ENCODE peak calls at places on chromosome 20, in six cellular contexts. H is SK-N-SH, V is HCT116, L is HepG2, K is spleen, Q is transverse colon. A is an unnamed sample.

GRCh38 chr20:17654649-17655285 is 27.3 kb downstream of the RRBP1 start:
- DNase-seq in H (peak), V (no peak), L (peak), K (peak), Q (peak), A (no peak)

GRCh38 chr20:58075565-58075964 is 152.9 kb downstream of the ANKRD60 start:
- DNase-seq in H (peak), V (no peak), L (no peak), K (peak), Q (no peak), A (no peak)

GRCh38 chr20:43605715-43606114 is 15.0 kb downstream of the IFT52 start:
- DNase-seq in H (no peak), V (no peak), L (no peak), K (no peak), Q (no peak), A (no peak)

GRCh38 chr20:25046736-25047666 is 10.9 kb downstream of the ACSS1 start:
- DNase-seq in H (no peak), V (no peak), L (no peak), K (peak), Q (peak), A (no peak)

GRCh38 chr20:25055711-25056492 is 2.0 kb downstream of the ACSS1 start:
- DNase-seq in H (no peak), V (no peak), L (no peak), K (peak), Q (peak), A (no peak)

GRCh38 chr20:7993703-7994102 is 25.9 kb downstream of the TMX4 start:
- DNase-seq in H (no peak), V (no peak), L (no peak), K (no peak), Q (no peak), A (no peak)

GRCh38 chr20:58131111-58131510 is 97.3 kb downstream of the ANKRD60 start:
- DNase-seq in H (no peak), V (no peak), L (no peak), K (no peak), Q (no peak), A (no peak)

GRCh38 chr20:39067526-39068216 is 105.5 kb downstream of the DHX35 start:
- DNase-seq in H (no peak), V (no peak), L (no peak), K (no peak), Q (no peak), A (no peak)

GRCh38 chr20:63574156-63574828 is at the start of gene HELZ2:
- DNase-seq in H (peak), V (peak), L (peak), K (peak), Q (peak), A (no peak)

GRCh38 chr20:38919683-38920082 is 6.5 kb upstream of the FAM83D start:
- DNase-seq in H (no peak), V (no peak), L (no peak), K (no peak), Q (no peak), A (no peak)

GRCh38 chr20:26163890-26164289 is 467.2 kb upstream of the ZNF337 start:
- DNase-seq in H (no peak), V (no peak), L (no peak), K (no peak), Q (no peak), A (no peak)

GRCh38 chr20:44301285-44301684 is 9.7 kb downstream of the FITM2 start:
- DNase-seq in H (no peak), V (no peak), L (no peak), K (no peak), Q (no peak), A (no peak)

GRCh38 chr20:40323411-40323810 is 365.6 kb downstream of the MAFB start:
- DNase-seq in H (no peak), V (no peak), L (no peak), K (no peak), Q (no peak), A (no peak)

GRCh38 chr20:51457281-51457932 is 85.1 kb downstream of the NFATC2 start:
- DNase-seq in H (peak), V (peak), L (no peak), K (peak), Q (no peak), A (no peak)

GRCh38 chr20:58078741-58079522 is 149.5 kb downstream of the ANKRD60 start:
- DNase-seq in H (no peak), V (no peak), L (no peak), K (no peak), Q (no peak), A (no peak)

GRCh38 chr20:51469046-51469445 is 73.5 kb downstream of the NFATC2 start:
- DNase-seq in H (no peak), V (no peak), L (no peak), K (peak), Q (no peak), A (no peak)

GRCh38 chr20:64047968-64048401 is 1.5 kb downstream of the SOX18 start:
- DNase-seq in H (no peak), V (no peak), L (no peak), K (no peak), Q (no peak), A (no peak)

GRCh38 chr20:19024296-19025035 is 188.0 kb upstream of the SLC24A3 start:
- DNase-seq in H (no peak), V (no peak), L (no peak), K (no peak), Q (no peak), A (no peak)

GRCh38 chr20:32648761-32649615 is 24.8 kb downstream of the C20orf203 start:
- DNase-seq in H (no peak), V (peak), L (no peak), K (no peak), Q (no peak), A (no peak)

GRCh38 chr20:32792316-32792715 is 27.4 kb upstream of the MAPRE1 start:
- DNase-seq in H (no peak), V (no peak), L (peak), K (no peak), Q (no peak), A (no peak)

GRCh38 chr20:44388466-44389023 is 33.0 kb downstream of the HNF4A start:
- DNase-seq in H (peak), V (peak), L (no peak), K (peak), Q (peak), A (peak)

GRCh38 chr20:44287272-44288097 is 23.5 kb downstream of the FITM2 start:
- DNase-seq in H (no peak), V (no peak), L (peak), K (no peak), Q (peak), A (no peak)

GRCh38 chr20:4008026-4008413 is 7.3 kb downstream of the RNF24 start:
- DNase-seq in H (no peak), V (no peak), L (no peak), K (no peak), Q (no peak), A (no peak)

GRCh38 chr20:8756410-8756809 is 312.5 kb upstream of the PLCB4 start:
- DNase-seq in H (no peak), V (peak), L (peak), K (no peak), Q (no peak), A (no peak)

DNA sequence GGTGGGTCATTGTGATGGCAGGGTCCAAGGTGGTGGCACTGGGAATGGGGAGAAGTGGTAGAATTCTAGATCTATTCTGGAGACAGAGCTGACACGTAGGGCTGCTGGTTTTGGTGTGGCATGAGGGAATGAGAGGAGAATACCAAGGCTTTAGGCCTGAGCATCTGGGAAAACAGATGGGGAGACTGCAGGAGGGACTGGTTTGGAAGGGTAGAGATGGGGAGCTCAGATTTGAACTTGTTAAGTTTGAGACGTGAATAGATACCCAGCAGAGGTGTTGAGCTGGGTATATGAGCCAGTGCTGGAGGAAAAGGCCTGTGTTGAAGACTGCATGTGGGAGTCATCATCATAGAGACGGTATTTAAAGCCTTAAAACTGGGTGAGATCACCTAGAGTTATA is 17.5 kb downstream of the TRMT6 start:
- DNase-seq in H (no peak), V (no peak), L (no peak), K (no peak), Q (no peak), A (no peak)
- TF ChIP-seq CTCF in H (no peak), V (no peak), L (no peak), K (no peak), Q (no peak), A (no peak)

GRCh38 chr20:50029697-50030428 is 47.1 kb downstream of the SNAI1 start:
- DNase-seq in H (peak), V (no peak), L (peak), K (no peak), Q (peak), A (no peak)

GRCh38 chr20:50023116-50023802 is 40.5 kb downstream of the SNAI1 start:
- DNase-seq in H (no peak), V (no peak), L (no peak), K (no peak), Q (peak), A (no peak)

GRCh38 chr20:50029083-50029696 is 46.4 kb downstream of the SNAI1 start:
- DNase-seq in H (no peak), V (no peak), L (no peak), K (no peak), Q (no peak), A (no peak)

GRCh38 chr20:50026746-50027575 is 44.2 kb downstream of the SNAI1 start:
- DNase-seq in H (no peak), V (no peak), L (no peak), K (no peak), Q (no peak), A (no peak)

DNA sequence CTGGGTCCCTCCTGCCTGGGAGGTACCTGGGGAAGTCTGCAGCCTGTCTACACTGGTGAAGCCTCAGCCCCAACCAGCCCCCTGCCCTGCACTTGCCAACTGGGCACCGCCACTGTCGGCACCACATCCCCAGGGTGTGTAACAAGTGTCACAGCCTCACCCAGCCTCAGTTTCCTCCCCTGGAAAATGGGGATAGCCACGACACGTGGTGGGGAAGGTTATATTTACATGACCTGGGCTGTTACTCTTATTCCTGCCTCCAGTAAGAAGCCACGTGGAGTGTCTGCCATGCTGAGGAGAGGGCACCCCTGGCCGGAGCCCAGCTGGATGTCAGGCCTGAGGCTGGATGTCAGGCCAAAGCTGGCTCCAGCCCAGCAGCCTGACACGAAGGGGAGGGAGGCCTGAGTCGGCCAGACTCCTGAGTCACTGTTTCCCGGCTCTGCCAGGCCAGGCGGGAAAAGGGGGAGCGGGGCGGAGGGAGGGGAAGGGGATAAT is 44.9 kb downstream of the SNAI1 start:
- DNase-seq in H (peak), V (no peak), L (no peak), K (no peak), Q (peak), A (no peak)
- TF ChIP-seq POLR2AphosphoS5 in H (peak), V (no peak), L (no peak), K (peak), Q (peak), A (no peak)

GRCh38 chr20:33914871-33915270 is 78.8 kb upstream of the RALY start:
- DNase-seq in H (no peak), V (peak), L (peak), K (no peak), Q (no peak), A (peak)
- TF ChIP-seq CTCF in H (no peak), V (peak), L (no peak), K (no peak), Q (no peak), A (no peak)

DNA sequence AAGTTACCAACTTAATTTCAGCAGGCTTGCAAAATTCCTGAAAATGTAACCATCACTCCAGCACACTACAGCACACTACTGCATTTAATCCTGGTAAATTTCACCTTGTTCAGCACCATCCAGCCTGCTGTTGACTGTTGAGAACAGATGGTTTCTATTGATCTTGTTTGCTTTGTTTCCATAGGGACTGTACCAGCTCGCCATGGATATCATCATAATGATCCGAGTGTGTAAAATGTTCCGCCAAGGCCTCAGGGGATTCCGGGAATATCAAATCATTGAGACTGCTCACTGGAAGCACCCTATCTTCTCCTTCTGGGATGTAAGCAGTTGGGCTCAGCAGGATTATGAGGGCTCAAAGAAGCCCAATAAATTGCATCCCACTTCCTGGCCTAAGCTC is 4.1 kb downstream of the CNBD2 start:
- DNase-seq in H (peak), V (no peak), L (no peak), K (no peak), Q (no peak), A (no peak)
- TF ChIP-seq POLR2AphosphoS5 in H (no peak), V (no peak), L (no peak), K (no peak), Q (no peak), A (no peak)

DNA sequence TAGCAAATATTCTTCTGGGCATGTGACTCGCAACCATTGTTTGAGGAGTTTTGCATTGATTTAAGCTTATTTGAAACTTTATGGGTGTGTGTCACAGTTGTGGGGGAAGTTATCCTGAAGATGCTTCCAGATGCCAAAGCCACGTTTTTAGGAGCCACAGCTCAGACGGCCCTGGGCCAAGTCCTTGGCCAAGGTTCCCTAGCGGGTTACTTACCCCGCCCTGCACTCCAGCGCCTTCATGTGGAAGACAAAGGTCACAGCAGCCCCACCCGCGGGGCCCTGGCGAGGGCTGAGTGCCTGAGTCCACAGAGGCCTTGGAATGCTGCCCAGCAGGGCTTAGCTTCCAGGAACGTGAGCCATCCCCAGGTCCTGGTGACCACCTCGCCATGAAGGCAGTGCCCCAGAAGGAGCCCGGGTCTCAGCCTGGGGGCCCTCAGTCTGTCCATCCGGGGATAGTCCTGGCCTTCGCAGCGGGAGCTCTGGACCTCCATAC is 308.3 kb downstream of the CDH4 start:
- DNase-seq in H (no peak), V (no peak), L (no peak), K (no peak), Q (peak), A (no peak)
- TF ChIP-seq CTCF in H (no peak), V (peak), L (peak), K (no peak), Q (no peak), A (no peak)

GRCh38 chr20:2652724-2653510 is 485 bp downstream of the NOP56 start:
- DNase-seq in H (peak), V (no peak), L (peak), K (peak), Q (peak), A (no peak)

GRCh38 chr20:2655331-2656116 is 3.1 kb downstream of the NOP56 start:
- DNase-seq in H (no peak), V (no peak), L (no peak), K (no peak), Q (no peak), A (no peak)

GRCh38 chr20:2654831-2655230 is 2.4 kb downstream of the NOP56 start:
- DNase-seq in H (no peak), V (no peak), L (no peak), K (no peak), Q (no peak), A (no peak)

GRCh38 chr20:2653511-2654383 is 1.3 kb downstream of the NOP56 start:
- DNase-seq in H (no peak), V (no peak), L (no peak), K (peak), Q (no peak), A (no peak)

DNA sequence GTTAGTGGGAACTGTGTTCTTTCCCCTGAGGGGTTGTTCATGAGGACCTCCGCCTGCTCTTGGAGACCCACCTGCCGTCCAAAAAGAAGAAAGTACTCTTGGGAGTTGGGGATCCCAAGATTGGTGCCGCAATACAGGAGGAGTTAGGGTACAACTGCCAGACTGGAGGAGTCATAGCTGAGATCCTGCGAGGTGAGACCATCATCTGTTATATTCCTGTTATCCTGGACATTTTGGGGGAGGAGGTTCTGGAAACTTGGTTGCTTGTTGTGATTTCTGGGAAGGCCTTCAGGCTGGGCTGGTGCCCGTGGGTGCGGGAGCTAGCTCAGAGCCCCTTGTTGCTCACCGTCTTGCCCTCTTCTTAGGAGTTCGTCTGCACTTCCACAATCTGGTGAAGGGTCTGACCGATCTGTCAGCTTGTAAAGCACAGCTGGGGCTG is 2.0 kb downstream of the NOP56 start:
- DNase-seq in H (no peak), V (no peak), L (no peak), K (no peak), Q (no peak), A (no peak)
- TF ChIP-seq POLR2AphosphoS5 in H (no peak), V (no peak), L (no peak), K (no peak), Q (no peak), A (no peak)

DNA sequence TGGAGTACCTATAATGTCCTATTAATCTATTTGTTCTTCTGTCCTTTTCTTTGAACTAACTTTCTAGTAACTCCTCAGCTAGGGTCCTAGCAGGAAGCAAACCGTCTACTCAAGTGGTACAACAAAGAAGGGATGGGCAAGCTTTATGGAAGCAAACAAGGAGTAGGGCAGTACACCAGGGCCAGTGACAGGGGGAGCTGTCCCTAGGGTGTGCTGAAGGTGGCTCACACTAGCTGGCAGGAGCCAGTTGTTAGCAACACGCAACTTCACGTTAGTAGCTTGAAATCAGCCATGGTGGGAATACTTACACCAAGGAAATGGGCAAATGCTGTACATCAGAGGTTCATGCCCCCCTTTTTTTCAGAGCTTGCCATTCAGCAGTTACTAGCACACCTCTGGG is 74.0 kb upstream of the EYA2 start:
- DNase-seq in H (no peak), V (no peak), L (peak), K (no peak), Q (peak), A (no peak)
- TF ChIP-seq CTCF in H (no peak), V (no peak), L (peak), K (no peak), Q (peak), A (no peak)

GRCh38 chr20:5719861-5720401 is 30.3 kb upstream of the SHLD1 start:
- DNase-seq in H (no peak), V (no peak), L (peak), K (no peak), Q (no peak), A (peak)
- TF ChIP-seq POLR2AphosphoS5 in H (no peak), V (no peak), L (no peak), K (no peak), Q (no peak), A (no peak)

DNA sequence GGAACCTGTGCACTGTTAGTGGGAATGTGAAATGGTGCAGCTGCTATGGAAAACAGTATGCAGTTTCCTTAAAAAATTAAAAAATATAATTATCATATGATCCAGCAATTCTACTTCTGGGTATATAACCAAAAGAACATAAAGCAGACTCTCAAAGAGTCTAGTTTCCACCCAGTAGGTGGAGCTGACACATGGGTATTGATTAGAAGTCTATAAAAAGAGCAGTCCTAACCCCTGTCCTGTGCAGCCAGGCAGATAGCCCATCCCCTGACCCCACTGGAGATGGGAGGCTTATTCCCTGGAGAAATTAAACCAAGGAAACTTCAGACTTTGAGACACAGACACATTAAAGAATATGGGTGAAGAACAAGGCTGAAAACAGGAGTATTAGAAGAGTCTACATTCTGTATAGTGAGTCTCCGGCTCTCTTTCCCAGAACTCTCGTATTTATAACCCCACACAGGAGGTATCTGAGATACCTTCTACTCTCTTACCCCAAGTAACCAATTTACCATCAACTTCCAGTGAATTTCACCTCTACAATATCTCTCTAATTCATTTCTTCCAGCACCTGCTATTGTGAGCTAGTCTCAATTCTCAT is 92.3 kb downstream of the SEL1L2 start:
- DNase-seq in H (peak), V (peak), L (peak), K (no peak), Q (no peak), A (no peak)
- TF ChIP-seq CTCF in H (peak), V (peak), L (peak), K (no peak), Q (no peak), A (no peak)

GRCh38 chr20:61585764-61586163 is 333.7 kb downstream of the CDH4 start:
- DNase-seq in H (no peak), V (no peak), L (no peak), K (no peak), Q (no peak), A (no peak)

GRCh38 chr20:61583356-61583755 is 331.3 kb downstream of the CDH4 start:
- DNase-seq in H (no peak), V (no peak), L (no peak), K (no peak), Q (no peak), A (no peak)

GRCh38 chr20:61582196-61582923 is 330.3 kb downstream of the CDH4 start:
- DNase-seq in H (no peak), V (no peak), L (no peak), K (no peak), Q (no peak), A (no peak)

GRCh38 chr20:61587036-61587435 is 335.0 kb downstream of the CDH4 start:
- DNase-seq in H (no peak), V (no peak), L (no peak), K (no peak), Q (no peak), A (no peak)

GRCh38 chr20:61584851-61585250 is 332.8 kb downstream of the CDH4 start:
- DNase-seq in H (peak), V (no peak), L (no peak), K (no peak), Q (no peak), A (no peak)
- TF ChIP-seq POLR2AphosphoS5 in H (no peak), V (no peak), L (no peak), K (no peak), Q (no peak), A (no peak)

A was measured in Panc1.